ENCODE peak calls at places on chromosomes 7 and 10, in four cellular contexts. J, P, F and U are unnamed samples. For H3K4me1, the result is how much of the 10 kb centered on the place peaks cover.

GRCh38 chr7:128869138-128869943 is 6.7 kb downstream of the ATP6V1F start:
- DNase-seq in J (no peak), P (peak), F (peak), U (peak)

GRCh38 chr10:95472304-95473088 is 88.7 kb downstream of the SORBS1 start:
- DNase-seq in J (no peak), P (no peak), F (no peak), U (no peak)

GRCh38 chr7:158255558-158255957 is 332.1 kb downstream of the PTPRN2 start:
- DNase-seq in J (no peak), P (no peak), F (no peak), U (no peak)

GRCh38 chr10:53697038-53697437 is 924.5 kb upstream of the MBL2 start:
- DNase-seq in J (no peak), P (no peak), F (no peak), U (no peak)

GRCh38 chr10:14648042-14648765 is 126.5 kb downstream of the FAM107B start:
- DNase-seq in J (no peak), P (peak), F (peak), U (peak)

GRCh38 chr7:70480913-70481579 is 650.9 kb upstream of the GALNT17 start:
- DNase-seq in J (no peak), P (no peak), F (no peak), U (no peak)

GRCh38 chr10:60003709-60004191 is 97.4 kb upstream of the CCDC6 start:
- DNase-seq in J (no peak), P (no peak), F (no peak), U (no peak)

GRCh38 chr10:18238875-18239485 is 98.8 kb downstream of the CACNB2 start:
- DNase-seq in J (peak), P (no peak), F (peak), U (no peak)

GRCh38 chr7:129730159-129730558 is 118.6 kb downstream of the NRF1 start:
- DNase-seq in J (no peak), P (no peak), F (no peak), U (no peak)

GRCh38 chr10:95837783-95838182 is 70.0 kb upstream of the CC2D2B start:
- DNase-seq in J (no peak), P (peak), F (no peak), U (no peak)

GRCh38 chr7:31251441-31251840 is 89.1 kb downstream of the NEUROD6 start:
- DNase-seq in J (no peak), P (no peak), F (no peak), U (no peak)

GRCh38 chr10:22656056-22656455 is 58.3 kb downstream of the PIP4K2A start:
- DNase-seq in J (no peak), P (no peak), F (no peak), U (no peak)
- H3K4me1 ChIP-seq in J (under half), P (under half), F (under half), U (under half)

GRCh38 chr7:875051-875450 is 1.3 kb upstream of the GET4 start:
- DNase-seq in J (no peak), P (no peak), F (no peak), U (no peak)

GRCh38 chr7:876972-877311 is 588 bp downstream of the GET4 start:
- DNase-seq in J (no peak), P (no peak), F (peak), U (no peak)

GRCh38 chr7:876077-876971 is at the start of gene GET4:
- DNase-seq in J (peak), P (peak), F (peak), U (peak)

GRCh38 chr7:874036-874749 is 2.2 kb upstream of the GET4 start:
- DNase-seq in J (no peak), P (no peak), F (no peak), U (no peak)

DNA sequence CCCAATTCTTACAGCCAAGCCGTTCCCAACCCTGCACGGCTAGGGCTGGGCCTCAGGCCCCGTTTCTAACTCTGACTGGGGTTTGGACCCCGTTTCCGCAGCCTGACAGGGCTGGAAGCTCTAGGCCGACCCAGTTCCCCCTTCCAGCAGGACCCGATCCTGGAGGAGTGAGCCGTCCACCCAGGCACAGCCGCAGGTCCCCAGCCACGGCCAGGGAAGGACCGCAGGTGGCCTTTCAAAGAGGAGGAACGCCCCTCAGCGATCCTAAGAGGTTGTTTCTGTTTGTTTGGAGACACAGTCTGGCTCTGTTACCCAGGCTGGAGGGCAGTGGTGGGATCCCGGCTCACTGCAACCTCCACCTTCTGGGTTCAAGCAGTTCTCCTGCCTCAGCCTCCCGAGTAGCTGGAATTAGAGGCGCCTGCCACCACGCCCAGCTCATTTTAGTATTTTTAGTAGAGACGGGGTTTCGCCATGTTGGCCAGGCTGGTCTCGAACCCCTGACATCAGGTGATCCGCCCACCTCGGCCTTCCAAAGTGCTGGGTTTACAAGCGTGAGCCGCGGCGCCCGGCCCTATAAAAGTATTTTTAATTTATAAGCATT is 778 bp upstream of the GET4 start:
- DNase-seq in J (no peak), P (no peak), F (no peak), U (no peak)
- H3K4me1 ChIP-seq in J (under half), P (under half), F (under half), U (half or more)

GRCh38 chr10:819816-820215 is 111.7 kb downstream of the LARP4B start:
- DNase-seq in J (no peak), P (no peak), F (no peak), U (no peak)
- H3K4me1 ChIP-seq in J (under half), P (under half), F (under half), U (under half)

DNA sequence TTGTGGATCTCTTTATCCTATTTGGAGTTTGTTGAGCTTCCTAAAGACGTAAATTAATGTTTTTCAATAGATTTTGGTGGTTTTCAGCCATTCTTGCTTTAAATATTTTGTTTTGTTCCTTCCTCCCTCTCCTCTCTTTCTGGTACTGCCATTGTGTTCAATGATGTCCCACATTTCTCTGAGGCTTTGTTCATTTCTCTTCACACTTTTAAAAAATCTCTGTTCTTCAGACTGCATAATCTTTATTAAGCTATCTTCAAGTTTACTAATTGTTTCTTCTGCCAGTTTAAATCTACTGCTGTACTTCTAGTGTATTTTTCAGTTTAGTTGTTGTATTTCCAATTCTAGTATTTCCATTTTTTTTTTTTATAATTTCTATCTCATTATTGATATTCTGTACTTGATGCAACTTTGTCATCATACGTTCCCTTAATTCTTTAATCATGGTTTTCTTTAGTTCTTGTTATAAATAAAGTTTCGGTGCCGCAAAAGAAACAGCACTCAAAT is 45.6 kb upstream of the FZD9 start:
- DNase-seq in J (no peak), P (no peak), F (no peak), U (no peak)
- H3K4me1 ChIP-seq in J (under half), P (under half), F (under half), U (under half)

GRCh38 chr7:55067748-55068147 is 48.9 kb downstream of the EGFR start:
- DNase-seq in J (no peak), P (no peak), F (no peak), U (no peak)
- H3K4me1 ChIP-seq in J (half or more), P (under half), F (under half), U (under half)

DNA sequence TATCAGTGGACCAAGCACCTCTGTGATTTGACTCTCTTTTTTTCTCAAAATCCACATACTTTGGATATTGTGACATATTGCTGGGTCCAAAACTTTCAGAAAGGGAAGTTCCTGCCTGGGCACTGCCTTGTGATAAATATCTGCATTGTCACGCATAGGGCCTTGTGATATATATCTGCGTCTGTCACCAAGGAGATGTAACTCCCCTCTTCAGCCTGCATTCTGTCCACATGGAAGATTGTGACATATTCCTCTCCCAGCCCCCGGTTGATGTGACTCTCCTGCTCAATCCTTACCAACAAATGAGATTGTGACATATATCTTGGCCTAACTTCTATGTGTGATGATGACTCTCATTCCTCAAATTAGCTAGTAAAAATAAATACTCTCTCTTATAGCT is 25.4 kb upstream of the ZNF107 start:
- DNase-seq in J (no peak), P (no peak), F (no peak), U (no peak)
- H3K4me1 ChIP-seq in J (under half), P (under half), F (under half), U (under half)

GRCh38 chr10:30028452-30029045 is 30.8 kb downstream of the JCAD start:
- DNase-seq in J (no peak), P (no peak), F (no peak), U (no peak)
- H3K4me1 ChIP-seq in J (under half), P (under half), F (under half), U (under half)

GRCh38 chr7:66739953-66740301 is 606 bp upstream of the RABGEF1 start:
- DNase-seq in J (no peak), P (peak), F (no peak), U (no peak)
- H3K4me1 ChIP-seq in J (under half), P (under half), F (under half), U (half or more)

GRCh38 chr7:5693529-5693928 is 87.9 kb downstream of the RNF216 start:
- DNase-seq in J (no peak), P (peak), F (peak), U (no peak)

GRCh38 chr7:5696346-5697100 is 84.9 kb downstream of the RNF216 start:
- DNase-seq in J (no peak), P (no peak), F (no peak), U (no peak)

GRCh38 chr7:5695709-5696345 is 85.6 kb downstream of the RNF216 start:
- DNase-seq in J (no peak), P (no peak), F (no peak), U (no peak)

GRCh38 chr7:5694221-5694754 is 87.2 kb downstream of the RNF216 start:
- DNase-seq in J (no peak), P (no peak), F (peak), U (no peak)

DNA sequence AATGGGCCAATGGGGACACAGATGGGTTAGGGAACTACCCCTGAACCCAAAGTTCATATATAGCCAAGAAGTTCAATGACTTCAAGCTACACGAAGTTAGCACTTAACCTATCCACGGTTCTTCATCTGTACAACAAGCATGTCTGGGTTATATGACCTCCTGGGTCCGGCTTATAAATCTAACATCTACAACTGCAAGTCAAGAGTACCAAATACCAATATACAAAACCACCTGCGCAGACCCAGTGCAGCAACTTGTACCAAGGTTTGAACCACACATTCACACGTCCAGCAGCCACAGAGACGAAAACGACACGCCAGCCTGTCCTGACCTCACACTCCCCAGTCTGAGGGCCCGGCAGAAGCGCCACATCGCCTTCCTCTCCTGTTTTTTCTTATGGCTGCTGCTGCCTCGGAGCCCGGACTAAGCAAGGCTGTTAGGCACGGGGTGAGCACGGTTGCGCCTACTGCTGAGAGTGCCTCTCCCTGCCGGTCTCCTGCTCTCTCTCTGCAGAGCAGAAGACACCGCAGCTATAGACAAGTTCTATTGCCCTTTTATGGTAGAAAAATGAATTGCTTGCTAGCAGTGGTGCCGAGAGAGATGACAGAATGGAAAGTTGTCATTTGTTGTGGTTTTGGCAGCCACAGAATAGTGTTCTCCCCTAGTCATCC is 86.3 kb downstream of the RNF216 start:
- DNase-seq in J (no peak), P (peak), F (no peak), U (no peak)
- H3K4me1 ChIP-seq in J (under half), P (under half), F (under half), U (half or more)

GRCh38 chr10:103665439-103665838 is 171.9 kb downstream of the NEURL1 start:
- DNase-seq in J (no peak), P (no peak), F (no peak), U (no peak)
- H3K4me1 ChIP-seq in J (under half), P (under half), F (under half), U (half or more)